ENCODE peak calls at places on chromosomes 11 and 22, in ten cellular contexts. W is CD8-positive, alpha-beta memory T cell; E is fibroblast of lung; H is PC-3; F is heart right ventricle; N is Panc1; T is RWPE2; D is adrenal gland; X is neuronal stem cell; Q is CD4-positive, alpha-beta memory T cell. Z is an unnamed sample.

GRCh38 chr11:16179668-16180067 is 176.7 kb downstream of the SOX6 start:
- DNase-seq in E (no peak), Q (no peak), X (no peak), N (no peak), W (no peak), D (no peak), H (no peak), T (no peak), F (no peak), Z (no peak)

GRCh38 chr11:57290288-57290687 is 34.5 kb downstream of the TNKS1BP1 start:
- DNase-seq in D (no peak), N (no peak), Q (no peak), F (no peak), X (no peak), W (no peak), T (no peak), H (peak; percentile 29), E (peak; percentile 83), Z (no peak)

GRCh38 chr22:47059701-47060161 is 297.3 kb downstream of the TBC1D22A start:
- DNase-seq in H (no peak), Q (no peak), T (peak; percentile 14), X (no peak), E (peak; percentile 9), N (no peak), W (no peak), D (no peak), F (no peak), Z (no peak)

GRCh38 chr11:17263803-17264202 is 12.7 kb upstream of the NUCB2 start:
- DNase-seq in T (no peak), X (no peak), F (no peak), D (no peak), H (peak; percentile 71), N (no peak), Q (no peak), E (peak; percentile 69), W (no peak), Z (no peak)

GRCh38 chr22:22061085-22062077 is 78.8 kb upstream of the TOP3B start:
- DNase-seq in X (no peak), T (no peak), E (no peak), N (no peak), H (peak; percentile 29), F (peak; percentile 73), Q (no peak), W (no peak), D (no peak), Z (no peak)

GRCh38 chr11:128603752-128604472 is 16.6 kb upstream of the ETS1 start:
- DNase-seq in H (no peak), E (no peak), T (no peak), F (no peak), N (no peak), Q (no peak), X (no peak), W (no peak), D (no peak), Z (no peak)

GRCh38 chr22:45268167-45268957 is 16.4 kb upstream of the UPK3A start:
- DNase-seq in W (peak; percentile 28), F (no peak), N (no peak), H (no peak), X (peak; percentile 89), D (no peak), E (no peak), Q (no peak), T (no peak), Z (no peak)

GRCh38 chr22:35837328-35837727 is 119.7 kb downstream of the APOL5 start:
- DNase-seq in D (no peak), W (no peak), H (no peak), X (no peak), E (no peak), N (no peak), F (no peak), T (no peak), Q (no peak), Z (no peak)

GRCh38 chr11:107741044-107741823 is 29.4 kb upstream of the SLN start:
- DNase-seq in H (peak; percentile 73), N (peak; percentile 39), W (no peak), T (no peak), F (no peak), D (no peak), X (no peak), Q (no peak), E (no peak), Z (no peak)

GRCh38 chr11:57324154-57324885 is 432 bp downstream of the TNKS1BP1 start:
- DNase-seq in H (peak; percentile 20), Q (no peak), T (no peak), X (peak; percentile 71), F (peak; percentile 45), W (no peak), D (peak; percentile 79), N (no peak), E (peak; percentile 52), Z (no peak)

GRCh38 chr11:66851698-66852465 is 5.0 kb upstream of the LRFN4 start:
- DNase-seq in E (no peak), D (no peak), H (no peak), X (no peak), Q (no peak), N (no peak), T (no peak), W (no peak), F (no peak), Z (no peak)

GRCh38 chr11:61814958-61815789 is 1.6 kb downstream of the FADS1 start:
- DNase-seq in F (peak; percentile 98), W (no peak), T (peak; percentile 94), Q (peak; percentile 45), H (peak; percentile 99), X (peak; percentile 97), N (peak; percentile 85), D (peak; percentile 99), E (peak; percentile 95), Z (peak; percentile 99)

GRCh38 chr11:61811831-61812230 is 5.0 kb downstream of the FADS1 start:
- DNase-seq in D (no peak), N (no peak), W (no peak), T (no peak), X (no peak), F (no peak), Q (no peak), E (no peak), H (peak; percentile 3), Z (no peak)

GRCh38 chr11:61810671-61811175 is 6.1 kb downstream of the FADS1 start:
- DNase-seq in E (no peak), X (no peak), H (no peak), F (no peak), N (no peak), Q (no peak), T (no peak), D (no peak), W (no peak), Z (no peak)

GRCh38 chr11:61814242-61814957 is 2.4 kb downstream of the FADS1 start:
- DNase-seq in F (peak; percentile 58), W (no peak), N (no peak), T (no peak), Q (peak; percentile 15), H (peak; percentile 53), D (peak; percentile 81), X (no peak), E (peak; percentile 43), Z (no peak)

DNA sequence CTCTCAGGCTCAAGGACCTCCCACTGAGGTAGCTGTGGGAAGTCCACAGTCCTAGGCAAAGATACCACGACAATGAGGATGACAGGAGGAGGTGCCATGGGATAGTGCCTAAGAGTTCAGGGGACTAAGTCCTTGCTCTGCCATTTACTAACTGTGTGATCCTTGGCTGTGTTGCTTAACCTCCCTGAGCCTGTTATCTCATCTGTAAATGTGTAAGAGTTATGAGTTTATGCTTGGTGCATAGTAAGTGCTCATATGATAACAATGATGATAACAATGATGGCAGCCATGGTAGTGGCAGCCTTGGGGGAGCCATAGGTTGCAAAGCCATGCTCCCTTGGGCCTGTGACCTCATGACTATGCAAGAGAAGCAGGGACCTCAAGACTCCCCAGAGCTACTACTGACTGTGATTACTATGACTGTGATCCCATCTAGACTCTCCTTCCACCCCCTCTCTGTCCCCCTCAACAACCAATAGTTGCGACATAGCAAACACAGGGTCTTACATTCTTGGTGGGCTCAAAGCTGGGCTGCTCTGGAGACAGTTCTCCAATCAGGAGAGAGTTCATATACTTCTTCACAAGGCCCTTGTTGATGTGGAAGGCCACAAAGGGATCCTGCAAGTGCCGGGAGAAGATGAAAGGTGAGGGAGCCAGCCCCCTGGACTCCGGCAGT is 3.9 kb downstream of the FADS1 start:
- DNase-seq in W (no peak), D (no peak), X (no peak), Q (no peak), F (no peak), N (no peak), H (no peak), E (no peak), T (no peak), Z (no peak)
- H3K27ac ChIP-seq in W (no peak overlapping the region), D (no peak overlapping the region), X (no peak overlapping the region), Q (no peak overlapping the region), F (no peak overlapping the region), N (no peak overlapping the region), H (no peak overlapping the region), E (no peak overlapping the region), T (no peak overlapping the region), Z (no peak overlapping the region)

GRCh38 chr22:25363474-25363873 is 144.0 kb downstream of the CRYBB2 start:
- DNase-seq in N (no peak), W (no peak), D (no peak), F (no peak), Q (no peak), E (no peak), H (no peak), X (no peak), T (peak; percentile 30), Z (no peak)
- H3K4me1 ChIP-seq in N (peaks cover 24% of the 10 kb centered on the region), W (no peaks in the 10 kb centered on the region), D (no peaks in the 10 kb centered on the region), F (peaks cover 38% of the 10 kb centered on the region), Q (no peaks in the 10 kb centered on the region), E (no peaks in the 10 kb centered on the region), H (peaks cover 6% of the 10 kb centered on the region), X (no peaks in the 10 kb centered on the region), T (peaks cover 2% of the 10 kb centered on the region), Z (peaks cover 43% of the 10 kb centered on the region)

DNA sequence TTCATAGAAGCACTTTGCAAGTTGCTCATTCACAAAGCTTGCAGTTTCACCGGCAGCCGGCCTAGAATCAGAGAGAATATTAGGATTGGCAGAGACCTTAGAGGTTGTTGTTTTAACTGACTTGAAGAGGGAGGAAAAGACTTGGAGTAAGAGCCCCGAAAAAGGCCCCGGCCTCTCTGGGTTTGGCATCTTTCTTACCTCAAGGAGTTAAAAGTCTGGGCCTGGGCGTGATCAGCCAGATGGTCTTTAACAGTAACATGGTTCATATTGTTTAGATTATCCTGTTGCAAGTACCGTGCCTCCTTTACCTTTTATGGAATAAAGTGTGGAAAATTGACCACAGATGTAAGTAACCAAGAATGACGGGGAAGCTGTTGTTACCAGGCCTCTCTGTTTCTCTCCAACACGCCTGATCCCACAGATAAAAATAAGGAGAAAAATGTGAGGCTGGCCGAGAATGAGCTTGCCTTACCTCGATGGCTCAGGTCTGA is 56.2 kb downstream of the PARVA start:
- DNase-seq in X (no peak), F (no peak), E (peak; percentile 98), N (no peak), D (no peak), W (no peak), H (no peak), Q (no peak), T (no peak), Z (peak; percentile 58)
- H3K27ac ChIP-seq in X (no peak overlapping the region), F (peak overlapping the region; percentile 68), E (peak overlapping the region; percentile 58), N (no peak overlapping the region), D (no peak overlapping the region), W (no peak overlapping the region), H (no peak overlapping the region), Q (no peak overlapping the region), T (no peak overlapping the region), Z (peak overlapping the region; percentile 72)

DNA sequence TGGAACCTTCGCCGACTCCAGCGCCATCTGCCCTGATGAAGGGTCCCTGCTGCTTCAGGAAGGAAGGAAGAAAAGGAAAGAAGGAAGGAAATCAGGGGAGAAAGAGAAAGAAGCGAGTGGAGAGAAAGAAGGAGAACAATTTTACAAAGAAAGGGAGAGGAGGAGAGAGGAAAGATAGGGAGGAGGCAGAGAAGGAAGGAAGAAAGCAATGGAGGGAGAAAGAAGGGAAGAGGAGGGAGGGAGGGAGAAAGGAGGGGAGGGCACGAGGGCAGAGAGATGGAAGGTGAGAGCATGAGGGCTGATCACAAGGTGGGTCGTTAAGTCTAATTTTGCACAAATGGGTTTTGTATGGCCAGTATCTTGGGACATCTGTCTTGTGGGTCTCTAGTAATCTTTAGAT is 39.2 kb downstream of the PARVA start:
- DNase-seq in F (no peak), X (no peak), Q (no peak), H (no peak), W (no peak), D (no peak), N (no peak), T (no peak), E (no peak), Z (no peak)
- H3K4me1 ChIP-seq in F (peaks cover 39% of the 10 kb centered on the region), X (no peaks in the 10 kb centered on the region), Q (no peaks in the 10 kb centered on the region), H (peaks cover 7% of the 10 kb centered on the region), W (no peaks in the 10 kb centered on the region), D (no peaks in the 10 kb centered on the region), N (no peaks in the 10 kb centered on the region), T (peaks cover 16% of the 10 kb centered on the region), E (peaks cover 18% of the 10 kb centered on the region), Z (peaks cover 46% of the 10 kb centered on the region)

Z was measured in SJSA1.